ENCODE peak calls at places on chromosome 14, in nine cellular contexts. One of them, this sample, is unnamed.
A peak's percentile ranks its signal among the peaks of the same experiment; 100 is the strongest.

GRCh38 chr14:56846970-56847928 is 37.0 kb upstream of the OTX2 start:
- DNase-seq in ovary: no peak
- DNase-seq in IMR-90: no peak
- DNase-seq in uterus: no peak
- DNase-seq in tibial nerve: no peak
- DNase-seq in A549: no peak
- DNase-seq in upper lobe of left lung: no peak
- DNase-seq in heart left ventricle: no peak
- DNase-seq in gastrocnemius medialis: no peak
- DNase-seq in this sample: no peak

GRCh38 chr14:70724061-70724596 is 82.4 kb downstream of the TTC9 start:
- DNase-seq in ovary: no peak
- DNase-seq in IMR-90: no peak
- DNase-seq in uterus: no peak
- DNase-seq in tibial nerve: no peak
- DNase-seq in A549: no peak
- DNase-seq in upper lobe of left lung: no peak
- DNase-seq in heart left ventricle: no peak
- DNase-seq in gastrocnemius medialis: no peak
- DNase-seq in this sample: no peak

GRCh38 chr14:93657875-93658274 is 130.4 kb downstream of the PRIMA1 start:
- DNase-seq in ovary: no peak
- DNase-seq in IMR-90: no peak
- DNase-seq in uterus: no peak
- DNase-seq in tibial nerve: no peak
- DNase-seq in A549: no peak
- DNase-seq in upper lobe of left lung: no peak
- DNase-seq in heart left ventricle: no peak
- DNase-seq in gastrocnemius medialis: no peak
- DNase-seq in this sample: no peak

GRCh38 chr14:35766700-35767082 is 42.4 kb downstream of the RALGAPA1 start:
- DNase-seq in ovary: no peak
- DNase-seq in IMR-90: peak; percentile 1
- DNase-seq in uterus: no peak
- DNase-seq in tibial nerve: no peak
- DNase-seq in A549: no peak
- DNase-seq in upper lobe of left lung: no peak
- DNase-seq in heart left ventricle: no peak
- DNase-seq in gastrocnemius medialis: no peak
- DNase-seq in this sample: no peak

GRCh38 chr14:58501214-58501816 is 73.8 kb downstream of the KIAA0586 start:
- DNase-seq in ovary: no peak
- DNase-seq in IMR-90: peak; percentile 88
- DNase-seq in uterus: peak; percentile 20
- DNase-seq in tibial nerve: no peak
- DNase-seq in A549: peak; percentile 21
- DNase-seq in upper lobe of left lung: no peak
- DNase-seq in heart left ventricle: no peak
- DNase-seq in gastrocnemius medialis: no peak
- DNase-seq in this sample: no peak

GRCh38 chr14:35218963-35219362 is 73.2 kb upstream of the PSMA6 start:
- DNase-seq in ovary: no peak
- DNase-seq in IMR-90: no peak
- DNase-seq in uterus: no peak
- DNase-seq in tibial nerve: no peak
- DNase-seq in A549: no peak
- DNase-seq in upper lobe of left lung: no peak
- DNase-seq in heart left ventricle: no peak
- DNase-seq in gastrocnemius medialis: no peak
- DNase-seq in this sample: no peak

GRCh38 chr14:29529418-29529817 is 398.2 kb downstream of the PRKD1 start:
- DNase-seq in ovary: no peak
- DNase-seq in IMR-90: peak; percentile 13
- DNase-seq in uterus: no peak
- DNase-seq in tibial nerve: no peak
- DNase-seq in A549: no peak
- DNase-seq in upper lobe of left lung: no peak
- DNase-seq in heart left ventricle: no peak
- DNase-seq in gastrocnemius medialis: no peak
- DNase-seq in this sample: no peak

GRCh38 chr14:52305014-52305413 is 9.1 kb upstream of the PTGER2 start:
- DNase-seq in ovary: no peak
- DNase-seq in IMR-90: no peak
- DNase-seq in uterus: no peak
- DNase-seq in tibial nerve: no peak
- DNase-seq in A549: no peak
- DNase-seq in upper lobe of left lung: no peak
- DNase-seq in heart left ventricle: no peak
- DNase-seq in gastrocnemius medialis: no peak
- DNase-seq in this sample: no peak

GRCh38 chr14:105279642-105280361 is 21.0 kb downstream of the BRF1 start:
- DNase-seq in ovary: no peak
- DNase-seq in IMR-90: no peak
- DNase-seq in uterus: no peak
- DNase-seq in tibial nerve: no peak
- DNase-seq in A549: no peak
- DNase-seq in upper lobe of left lung: no peak
- DNase-seq in heart left ventricle: no peak
- DNase-seq in gastrocnemius medialis: no peak
- DNase-seq in this sample: no peak

GRCh38 chr14:100159865-100160533 is 554 bp upstream of the DEGS2 start:
- DNase-seq in ovary: no peak
- DNase-seq in IMR-90: no peak
- DNase-seq in uterus: no peak
- DNase-seq in tibial nerve: no peak
- DNase-seq in A549: no peak
- DNase-seq in upper lobe of left lung: no peak
- DNase-seq in heart left ventricle: no peak
- DNase-seq in gastrocnemius medialis: no peak
- DNase-seq in this sample: no peak

GRCh38 chr14:75514673-75515630 is 7.3 kb upstream of the BATF start:
- DNase-seq in ovary: no peak
- DNase-seq in IMR-90: peak; percentile 15
- DNase-seq in uterus: no peak
- DNase-seq in tibial nerve: no peak
- DNase-seq in A549: no peak
- DNase-seq in upper lobe of left lung: peak; percentile 60
- DNase-seq in heart left ventricle: no peak
- DNase-seq in gastrocnemius medialis: no peak
- DNase-seq in this sample: no peak

GRCh38 chr14:37585971-37586759 is 8.9 kb downstream of the FOXA1 start:
- DNase-seq in ovary: no peak
- DNase-seq in IMR-90: no peak
- DNase-seq in uterus: no peak
- DNase-seq in tibial nerve: no peak
- DNase-seq in A549: no peak
- DNase-seq in upper lobe of left lung: no peak
- DNase-seq in heart left ventricle: no peak
- DNase-seq in gastrocnemius medialis: no peak
- DNase-seq in this sample: no peak

GRCh38 chr14:61459229-61459628 is 137.8 kb downstream of the PRKCH start:
- DNase-seq in ovary: no peak
- DNase-seq in IMR-90: no peak
- DNase-seq in uterus: no peak
- DNase-seq in tibial nerve: no peak
- DNase-seq in A549: no peak
- DNase-seq in upper lobe of left lung: no peak
- DNase-seq in heart left ventricle: no peak
- DNase-seq in gastrocnemius medialis: no peak
- DNase-seq in this sample: no peak
- TF ChIP-seq POLR2A in ovary: no peak
- TF ChIP-seq POLR2A in IMR-90: no peak
- TF ChIP-seq POLR2A in uterus: no peak
- TF ChIP-seq POLR2A in tibial nerve: no peak
- TF ChIP-seq POLR2A in A549: no peak
- TF ChIP-seq POLR2A in upper lobe of left lung: no peak
- TF ChIP-seq POLR2A in heart left ventricle: no peak
- TF ChIP-seq POLR2A in gastrocnemius medialis: no peak
- TF ChIP-seq POLR2A in this sample: no peak

DNA sequence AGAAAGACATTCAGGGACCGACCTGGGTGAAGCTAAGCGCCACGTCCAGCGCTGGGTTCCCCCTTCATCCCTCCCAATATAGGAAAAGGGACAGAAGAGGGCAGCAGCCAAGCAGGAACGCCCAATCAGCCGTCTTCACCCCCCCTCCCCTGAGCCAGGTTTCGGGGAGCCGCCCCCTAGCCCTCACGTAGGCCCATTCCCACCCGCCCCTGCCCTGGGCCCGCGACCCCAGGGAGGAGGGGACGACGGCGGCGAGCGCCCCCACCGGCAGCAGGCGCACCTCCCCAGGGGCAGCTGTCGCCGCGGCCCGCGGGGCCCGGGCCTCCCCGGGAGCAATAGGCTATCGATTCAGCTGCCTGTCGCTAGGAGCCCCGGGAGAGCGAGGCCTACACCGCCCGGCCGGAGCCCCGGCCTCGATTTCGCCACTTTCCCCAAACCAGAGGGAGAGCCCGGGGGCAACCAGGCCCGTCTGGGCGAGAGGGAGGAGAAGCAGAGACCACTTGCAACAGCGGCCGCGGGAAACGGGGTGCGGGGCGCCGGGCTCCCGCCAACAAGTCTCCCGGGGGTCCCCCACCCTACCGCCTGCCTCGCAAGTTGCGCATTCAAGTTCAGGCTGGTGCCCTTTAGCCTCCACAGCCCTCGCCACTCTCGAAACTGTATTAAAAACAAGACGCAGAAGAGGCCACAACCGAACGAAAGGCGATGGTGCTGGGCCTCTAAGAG is 1.3 kb downstream of the DCAF5 start:
- DNase-seq in ovary: peak; percentile 79
- DNase-seq in IMR-90: peak; percentile 67
- DNase-seq in uterus: peak; percentile 69
- DNase-seq in tibial nerve: peak; percentile 50
- DNase-seq in A549: peak; percentile 76
- DNase-seq in upper lobe of left lung: peak; percentile 88
- DNase-seq in heart left ventricle: peak; percentile 76
- DNase-seq in gastrocnemius medialis: peak; percentile 72
- DNase-seq in this sample: peak; percentile 78
- TF ChIP-seq POLR2A in ovary: no peak
- TF ChIP-seq POLR2A in IMR-90: no peak
- TF ChIP-seq POLR2A in uterus: peak; percentile 23
- TF ChIP-seq POLR2A in tibial nerve: no peak
- TF ChIP-seq POLR2A in A549: no peak
- TF ChIP-seq POLR2A in upper lobe of left lung: no peak
- TF ChIP-seq POLR2A in heart left ventricle: no peak
- TF ChIP-seq POLR2A in gastrocnemius medialis: peak; percentile 65
- TF ChIP-seq POLR2A in this sample: no peak

DNA sequence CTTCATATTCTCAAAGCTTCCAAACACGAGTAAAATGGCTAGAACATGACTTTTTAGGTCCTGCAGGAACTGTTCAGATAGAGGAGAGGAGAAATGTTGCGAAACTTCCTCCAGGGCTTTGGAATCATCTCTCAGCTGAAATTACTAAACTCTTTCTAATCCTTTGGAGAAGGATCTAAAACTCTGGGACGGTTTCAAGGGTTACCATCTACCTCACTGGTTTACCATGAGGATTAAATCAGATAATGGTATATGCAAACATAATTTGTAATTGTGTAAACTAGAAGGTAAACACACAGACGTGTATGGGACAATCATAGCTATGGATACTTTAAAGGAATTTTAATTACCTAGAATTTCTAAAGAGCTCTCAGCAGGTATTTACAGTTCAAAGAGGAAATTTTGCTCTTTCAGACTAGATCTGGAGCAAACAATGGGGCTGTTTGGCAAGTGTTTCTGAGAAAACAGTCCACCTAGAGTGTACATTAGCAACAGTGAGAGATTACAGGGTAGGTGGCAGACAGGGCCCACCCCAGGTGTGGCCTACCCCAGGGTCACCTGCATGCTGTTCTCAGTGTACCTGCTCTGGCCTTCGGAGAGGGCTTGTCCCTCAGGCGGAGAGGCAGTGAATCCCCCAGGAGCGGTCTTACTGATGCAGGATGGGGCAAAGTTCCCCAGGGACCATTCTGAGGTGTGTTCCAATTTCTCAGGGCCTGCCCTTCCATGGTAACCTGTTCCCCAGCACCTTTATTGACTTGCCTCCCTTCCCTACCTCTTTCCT is 124.7 kb upstream of the MAX start:
- DNase-seq in ovary: no peak
- DNase-seq in IMR-90: peak; percentile 62
- DNase-seq in uterus: no peak
- DNase-seq in tibial nerve: no peak
- DNase-seq in A549: no peak
- DNase-seq in upper lobe of left lung: peak; percentile 27
- DNase-seq in heart left ventricle: no peak
- DNase-seq in gastrocnemius medialis: no peak
- DNase-seq in this sample: no peak
- TF ChIP-seq POLR2A in ovary: no peak
- TF ChIP-seq POLR2A in IMR-90: no peak
- TF ChIP-seq POLR2A in uterus: no peak
- TF ChIP-seq POLR2A in tibial nerve: no peak
- TF ChIP-seq POLR2A in A549: no peak
- TF ChIP-seq POLR2A in upper lobe of left lung: no peak
- TF ChIP-seq POLR2A in heart left ventricle: no peak
- TF ChIP-seq POLR2A in gastrocnemius medialis: no peak
- TF ChIP-seq POLR2A in this sample: no peak

GRCh38 chr14:64654072-64654899 is 49.9 kb upstream of the PLEKHG3 start:
- DNase-seq in ovary: no peak
- DNase-seq in IMR-90: peak; percentile 96
- DNase-seq in uterus: no peak
- DNase-seq in tibial nerve: no peak
- DNase-seq in A549: peak; percentile 51
- DNase-seq in upper lobe of left lung: peak; percentile 45
- DNase-seq in heart left ventricle: no peak
- DNase-seq in gastrocnemius medialis: no peak
- DNase-seq in this sample: no peak
- TF ChIP-seq POLR2A in ovary: no peak
- TF ChIP-seq POLR2A in IMR-90: peak; percentile 33
- TF ChIP-seq POLR2A in uterus: no peak
- TF ChIP-seq POLR2A in tibial nerve: no peak
- TF ChIP-seq POLR2A in A549: no peak
- TF ChIP-seq POLR2A in upper lobe of left lung: no peak
- TF ChIP-seq POLR2A in heart left ventricle: no peak
- TF ChIP-seq POLR2A in gastrocnemius medialis: no peak
- TF ChIP-seq POLR2A in this sample: no peak

DNA sequence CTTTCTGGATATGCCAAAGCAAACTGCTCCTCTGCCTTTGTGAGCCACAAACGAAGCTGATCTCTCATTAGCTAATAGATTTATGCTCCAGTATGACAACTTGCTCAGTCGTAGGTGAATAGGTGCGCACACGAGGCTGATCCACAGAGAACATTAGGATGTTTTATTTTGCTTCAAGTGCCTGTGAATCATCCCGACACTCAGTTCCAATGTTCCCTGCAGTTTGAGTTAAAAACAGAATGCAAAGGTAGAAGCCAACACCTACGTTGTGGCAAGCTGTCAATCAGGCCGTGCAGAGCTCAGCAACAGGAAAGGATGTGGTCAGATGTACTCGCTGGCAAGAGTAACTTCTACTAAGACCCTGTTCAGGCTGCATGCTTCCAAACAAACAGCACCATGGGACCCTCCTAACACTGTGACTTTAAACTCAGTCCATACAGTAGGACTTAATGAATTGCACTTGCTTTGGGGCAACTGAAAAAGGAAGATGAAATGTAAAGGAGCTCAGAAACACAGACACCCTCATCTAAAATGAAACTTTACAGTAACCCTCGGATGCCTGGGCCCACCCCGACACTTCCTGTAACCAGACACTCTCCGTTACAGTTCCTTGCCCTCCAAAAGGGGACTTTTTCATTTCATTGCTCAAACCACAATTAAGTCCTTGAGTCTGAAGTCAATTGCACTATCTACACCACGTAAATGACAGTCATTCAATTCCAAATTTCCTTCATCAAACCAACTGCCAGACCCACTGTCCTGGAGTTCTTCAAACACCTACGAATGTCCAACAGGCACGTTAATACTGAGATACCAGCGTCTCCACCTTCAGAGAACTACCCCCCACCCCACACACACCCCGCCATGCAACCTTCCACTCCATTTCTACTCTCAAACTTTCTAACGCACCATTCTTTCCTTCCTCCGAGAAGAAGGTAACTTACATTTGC is 1.6 kb downstream of the CCDC88C start:
- DNase-seq in ovary: no peak
- DNase-seq in IMR-90: no peak
- DNase-seq in uterus: no peak
- DNase-seq in tibial nerve: no peak
- DNase-seq in A549: no peak
- DNase-seq in upper lobe of left lung: peak; percentile 71
- DNase-seq in heart left ventricle: no peak
- DNase-seq in gastrocnemius medialis: no peak
- DNase-seq in this sample: no peak
- TF ChIP-seq POLR2A in ovary: no peak
- TF ChIP-seq POLR2A in IMR-90: no peak
- TF ChIP-seq POLR2A in uterus: no peak
- TF ChIP-seq POLR2A in tibial nerve: no peak
- TF ChIP-seq POLR2A in A549: no peak
- TF ChIP-seq POLR2A in upper lobe of left lung: no peak
- TF ChIP-seq POLR2A in heart left ventricle: no peak
- TF ChIP-seq POLR2A in gastrocnemius medialis: no peak
- TF ChIP-seq POLR2A in this sample: peak; percentile 87

This sample was measured in GM12891.